ENCODE peak calls at places on chromosomes 1 and 21, in four cellular contexts. One of them, this sample, is unnamed. For H3K4me1, the result is how much of the 10 kb centered on the place peaks cover.

GRCh38 chr1:43705334-43705733 is 2.0 kb upstream of the ST3GAL3 start:
- DNase-seq in K562: no peak
- DNase-seq in HCT116: no peak
- DNase-seq in HepG2: no peak
- DNase-seq in this sample: no peak

GRCh38 chr1:186442651-186443114 is 18.2 kb downstream of the PDC start:
- DNase-seq in K562: no peak
- DNase-seq in HCT116: no peak
- DNase-seq in HepG2: no peak
- DNase-seq in this sample: no peak

GRCh38 chr21:15084668-15085067 is 19.9 kb upstream of the NRIP1 start:
- DNase-seq in K562: no peak
- DNase-seq in HCT116: no peak
- DNase-seq in HepG2: peak
- DNase-seq in this sample: no peak

GRCh38 chr1:185969028-185969427 is 234.8 kb downstream of the HMCN1 start:
- DNase-seq in K562: no peak
- DNase-seq in HCT116: no peak
- DNase-seq in HepG2: no peak
- DNase-seq in this sample: no peak

GRCh38 chr1:54800899-54801759 is at the start of gene TTC22:
- DNase-seq in K562: peak
- DNase-seq in HCT116: peak
- DNase-seq in HepG2: no peak
- DNase-seq in this sample: no peak

GRCh38 chr1:210049616-210050015 is 111.6 kb downstream of the SYT14 start:
- DNase-seq in K562: no peak
- DNase-seq in HCT116: no peak
- DNase-seq in HepG2: no peak
- DNase-seq in this sample: no peak

GRCh38 chr1:170765712-170766330 is 101.9 kb downstream of the PRRX1 start:
- DNase-seq in K562: no peak
- DNase-seq in HCT116: peak
- DNase-seq in HepG2: no peak
- DNase-seq in this sample: no peak

GRCh38 chr1:174001573-174001972 is 20.6 kb downstream of the RC3H1 start:
- DNase-seq in K562: no peak
- DNase-seq in HCT116: no peak
- DNase-seq in HepG2: no peak
- DNase-seq in this sample: no peak

GRCh38 chr1:107357381-107357780 is 216.5 kb downstream of the NTNG1 start:
- DNase-seq in K562: no peak
- DNase-seq in HCT116: no peak
- DNase-seq in HepG2: no peak
- DNase-seq in this sample: no peak

GRCh38 chr1:36876990-36877389 is 157.3 kb downstream of the GRIK3 start:
- DNase-seq in K562: no peak
- DNase-seq in HCT116: no peak
- DNase-seq in HepG2: no peak
- DNase-seq in this sample: no peak

GRCh38 chr1:212945761-212946160 is 4.6 kb upstream of the VASH2 start:
- DNase-seq in K562: no peak
- DNase-seq in HCT116: no peak
- DNase-seq in HepG2: no peak
- DNase-seq in this sample: no peak

GRCh38 chr1:206469933-206470691 is at the start of gene IKBKE:
- DNase-seq in K562: no peak
- DNase-seq in HCT116: peak
- DNase-seq in HepG2: peak
- DNase-seq in this sample: no peak

GRCh38 chr1:22177354-22178003 is 34.6 kb upstream of the WNT4 start:
- DNase-seq in K562: no peak
- DNase-seq in HCT116: no peak
- DNase-seq in HepG2: no peak
- DNase-seq in this sample: no peak

GRCh38 chr1:109704173-109704572 is 7.9 kb upstream of the GSTM5 start:
- DNase-seq in K562: peak
- DNase-seq in HCT116: no peak
- DNase-seq in HepG2: peak
- DNase-seq in this sample: no peak

GRCh38 chr1:5834477-5835178 is 157.6 kb downstream of the NPHP4 start:
- DNase-seq in K562: no peak
- DNase-seq in HCT116: no peak
- DNase-seq in HepG2: no peak
- DNase-seq in this sample: no peak

GRCh38 chr1:176073524-176074157 is 133.4 kb downstream of the COP1 start:
- DNase-seq in K562: peak
- DNase-seq in HCT116: peak
- DNase-seq in HepG2: peak
- DNase-seq in this sample: peak

GRCh38 chr1:7884757-7885156 is 31.9 kb upstream of the UTS2 start:
- DNase-seq in K562: no peak
- DNase-seq in HCT116: no peak
- DNase-seq in HepG2: no peak
- DNase-seq in this sample: no peak

GRCh38 chr1:26733982-26734381 is 38.2 kb downstream of the ARID1A start:
- DNase-seq in K562: no peak
- DNase-seq in HCT116: no peak
- DNase-seq in HepG2: no peak
- DNase-seq in this sample: no peak

GRCh38 chr1:10635385-10635896 is 160.7 kb downstream of the PEX14 start:
- DNase-seq in K562: no peak
- DNase-seq in HCT116: no peak
- DNase-seq in HepG2: no peak
- DNase-seq in this sample: no peak
- H3K4me1 ChIP-seq in K562: under half
- H3K4me1 ChIP-seq in HCT116: under half
- H3K4me1 ChIP-seq in HepG2: under half
- H3K4me1 ChIP-seq in this sample: under half

GRCh38 chr1:228100822-228101613 is 2.1 kb downstream of the C1orf35 start:
- DNase-seq in K562: no peak
- DNase-seq in HCT116: no peak
- DNase-seq in HepG2: no peak
- DNase-seq in this sample: no peak
- TF ChIP-seq TCF7L2 in K562: no peak
- TF ChIP-seq TCF7L2 in HCT116: no peak
- TF ChIP-seq TCF7L2 in HepG2: no peak
- TF ChIP-seq TCF7L2 in this sample: no peak

GRCh38 chr1:232963366-232963765 is 13.0 kb downstream of the NTPCR start:
- DNase-seq in K562: no peak
- DNase-seq in HCT116: no peak
- DNase-seq in HepG2: no peak
- DNase-seq in this sample: no peak
- H3K4me1 ChIP-seq in K562: under half
- H3K4me1 ChIP-seq in HCT116: under half
- H3K4me1 ChIP-seq in HepG2: under half
- H3K4me1 ChIP-seq in this sample: under half

GRCh38 chr1:226670062-226670461 is 69.0 kb downstream of the ITPKB start:
- DNase-seq in K562: no peak
- DNase-seq in HCT116: no peak
- DNase-seq in HepG2: no peak
- DNase-seq in this sample: no peak
- TF ChIP-seq TCF7L2 in K562: no peak
- TF ChIP-seq TCF7L2 in HCT116: no peak
- TF ChIP-seq TCF7L2 in HepG2: no peak
- TF ChIP-seq TCF7L2 in this sample: no peak

This sample was measured in Panc1.